ENCODE peak calls at places on chromosomes 1 and 21, in five cellular contexts. D is neural progenitor cell, R is colonic mucosa, F is OCI-LY7, M is upper lobe of right lung. H is an unnamed sample.

GRCh38 chr1:183915634-183916510 is 111.0 kb downstream of the RGL1 start:
- DNase-seq in M (no peak), F (peak; percentile 82), R (peak; percentile 72), D (peak; percentile 90), H (no peak)

GRCh38 chr1:8219530-8219929 is 98.4 kb upstream of the SLC45A1 start:
- DNase-seq in R (no peak), M (no peak), F (no peak), D (no peak), H (no peak)

GRCh38 chr1:65952692-65953091 is 160.0 kb downstream of the PDE4B start:
- DNase-seq in M (no peak), R (no peak), D (no peak), F (no peak), H (no peak)

GRCh38 chr21:45226540-45227326 is 61.0 kb downstream of the POFUT2 start:
- DNase-seq in F (no peak), M (no peak), D (no peak), R (no peak), H (no peak)

GRCh38 chr1:234737915-234738314 is 127.9 kb upstream of the IRF2BP2 start:
- DNase-seq in F (no peak), R (no peak), D (peak; percentile 76), M (peak; percentile 50), H (no peak)

GRCh38 chr1:244254467-244254866 is 197.2 kb downstream of the ADSS2 start:
- DNase-seq in F (no peak), D (no peak), R (peak; percentile 29), M (no peak), H (no peak)

GRCh38 chr21:44892536-44893277 is 19.2 kb upstream of the PTTG1IP start:
- DNase-seq in F (peak; percentile 72), M (peak; percentile 86), R (peak; percentile 69), D (peak; percentile 77), H (no peak)

GRCh38 chr1:32353886-32354570 is 8.3 kb downstream of the FAM229A start:
- DNase-seq in R (no peak), F (no peak), D (no peak), M (no peak), H (no peak)

GRCh38 chr21:45575304-45575992 is 33.2 kb upstream of the SLC19A1 start:
- DNase-seq in F (no peak), R (no peak), M (peak; percentile 53), D (no peak), H (no peak)

GRCh38 chr1:12448746-12449177 is 169.2 kb downstream of the DHRS3 start:
- DNase-seq in D (no peak), R (no peak), M (no peak), F (no peak), H (no peak)

GRCh38 chr21:33931799-33932390 is 16.3 kb upstream of the ATP5PO start:
- DNase-seq in R (no peak), M (no peak), D (no peak), F (no peak), H (no peak)

GRCh38 chr1:206557636-206558473 is 50.5 kb downstream of the RASSF5 start:
- DNase-seq in R (no peak), M (no peak), F (peak; percentile 63), D (no peak), H (no peak)

GRCh38 chr1:7629465-7630195 is 141.5 kb upstream of the VAMP3 start:
- DNase-seq in R (no peak), F (no peak), M (no peak), D (no peak), H (no peak)

GRCh38 chr1:29893036-29893723 is 656.9 kb downstream of the PTPRU start:
- DNase-seq in F (no peak), R (no peak), D (no peak), M (no peak), H (no peak)

GRCh38 chr1:210525759-210526158 is 197.1 kb downstream of the HHAT start:
- DNase-seq in F (no peak), R (no peak), D (no peak), M (no peak), H (no peak)

GRCh38 chr1:16984717-16985116 is 4.3 kb upstream of the MFAP2 start:
- DNase-seq in D (no peak), F (no peak), R (peak; percentile 40), M (no peak), H (peak; percentile 91)

GRCh38 chr1:219518168-219518905 is 94.6 kb downstream of the ZC3H11B start:
- DNase-seq in M (no peak), R (no peak), F (no peak), D (no peak), H (no peak)

GRCh38 chr1:224433671-224434446 is 738 bp downstream of the WDR26 start:
- DNase-seq in F (peak; percentile 58), M (peak; percentile 78), R (peak; percentile 47), D (peak; percentile 61), H (no peak)

GRCh38 chr1:153774036-153774435 is 1.2 kb upstream of the SLC27A3 start:
- DNase-seq in F (no peak), R (no peak), M (no peak), D (no peak), H (no peak)

GRCh38 chr21:42317341-42317741 is 2.1 kb upstream of the TFF3 start:
- DNase-seq in R (peak; percentile 77), M (no peak), D (no peak), F (no peak), H (no peak)

GRCh38 chr1:202130816-202131522 is 8.3 kb downstream of the GPR37L1 start:
- DNase-seq in R (no peak), F (no peak), D (no peak), M (no peak), H (no peak)

GRCh38 chr1:205915354-205915990 is 27.8 kb downstream of the SLC26A9 start:
- DNase-seq in F (no peak), D (no peak), M (no peak), R (no peak), H (no peak)

GRCh38 chr1:96688737-96689136 is 32.8 kb upstream of the PTBP2 start:
- DNase-seq in F (no peak), M (no peak), D (peak; percentile 41), R (no peak), H (no peak)

GRCh38 chr1:115465802-115466363 is 127.8 kb upstream of the NGF start:
- DNase-seq in D (no peak), R (no peak), M (no peak), F (no peak), H (no peak)

GRCh38 chr1:227942021-227942715 is 5.6 kb downstream of the WNT9A start:
- DNase-seq in F (no peak), D (peak; percentile 65), R (peak; percentile 12), M (peak; percentile 48), H (peak; percentile 10)

GRCh38 chr1:200041337-200042118 is 14.0 kb downstream of the NR5A2 start:
- DNase-seq in D (peak; percentile 45), R (peak; percentile 45), M (no peak), F (no peak), H (no peak)

GRCh38 chr21:10272216-10272615 is 249.2 kb upstream of the TPTE start:
- DNase-seq in F (no peak), M (no peak), R (no peak), D (no peak), H (no peak)

GRCh38 chr1:16231331-16232315 is 5.4 kb downstream of the CPLANE2 start:
- DNase-seq in F (no peak), D (no peak), M (peak; percentile 54), R (no peak), H (no peak)

GRCh38 chr1:200247513-200247912 is 162.3 kb downstream of the ZNF281 start:
- DNase-seq in R (no peak), M (no peak), D (no peak), F (no peak), H (no peak)

GRCh38 chr1:160954158-160955104 is at the start of gene ITLN2:
- DNase-seq in D (peak; percentile 78), M (no peak), R (peak; percentile 30), F (peak; percentile 77), H (no peak)

GRCh38 chr1:244049142-244049968 is 1.7 kb upstream of the ZBTB18 start:
- DNase-seq in D (peak; percentile 83), R (peak; percentile 45), F (peak; percentile 67), M (peak; percentile 77), H (no peak)

GRCh38 chr1:31576201-31576669 is at the start of gene TINAGL1:
- DNase-seq in D (peak; percentile 52), F (no peak), M (peak; percentile 85), R (peak; percentile 92), H (peak; percentile 94)

GRCh38 chr1:158019177-158019868 is 25.9 kb downstream of the KIRREL1 start:
- DNase-seq in F (no peak), R (no peak), D (peak; percentile 82), M (no peak), H (peak; percentile 74)

GRCh38 chr1:150267896-150268295 is 920 bp downstream of the APH1A start:
- DNase-seq in F (no peak), R (no peak), D (no peak), M (no peak), H (no peak)

GRCh38 chr1:150268342-150268705 is 492 bp downstream of the APH1A start:
- DNase-seq in R (peak; percentile 54), D (peak; percentile 40), F (peak; percentile 50), M (peak; percentile 74), H (no peak)

GRCh38 chr1:150268706-150269403 is at the start of gene APH1A:
- DNase-seq in D (peak; percentile 98), R (peak; percentile 99), M (peak; percentile 98), F (peak; percentile 96), H (peak; percentile 98)

GRCh38 chr1:150273310-150273709 is 720 bp downstream of the C1orf54 start:
- DNase-seq in R (no peak), D (no peak), M (no peak), F (no peak), H (no peak)

DNA sequence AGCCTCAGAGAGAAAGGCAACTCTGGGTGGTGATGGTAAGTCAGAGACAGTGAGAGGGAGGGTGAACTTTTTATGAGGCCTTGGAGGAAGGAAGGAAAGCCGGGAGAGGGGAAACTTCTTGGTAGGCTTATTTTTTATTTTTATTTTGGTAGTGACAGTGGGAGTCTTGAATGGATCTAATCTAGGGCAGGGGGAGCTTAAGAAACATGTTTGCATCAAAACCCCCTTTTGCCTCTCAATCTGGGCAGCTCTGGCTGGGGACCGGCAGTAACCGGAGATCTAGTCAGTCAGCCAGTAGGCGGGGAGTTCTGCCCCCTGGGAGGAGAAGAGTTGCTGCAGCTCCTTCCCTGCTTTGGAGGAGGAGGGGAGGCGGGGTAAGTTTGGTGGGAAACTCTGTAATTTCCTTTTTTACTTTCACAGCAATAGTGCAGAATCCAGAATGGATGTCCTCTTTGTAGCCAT is at the start of gene C1orf54:
- DNase-seq in F (no peak), M (no peak), D (peak; percentile 84), R (no peak), H (no peak)
- TF ChIP-seq CTCF in F (no peak), M (peak; percentile 19), D (peak; percentile 22), R (no peak), H (no peak)

DNA sequence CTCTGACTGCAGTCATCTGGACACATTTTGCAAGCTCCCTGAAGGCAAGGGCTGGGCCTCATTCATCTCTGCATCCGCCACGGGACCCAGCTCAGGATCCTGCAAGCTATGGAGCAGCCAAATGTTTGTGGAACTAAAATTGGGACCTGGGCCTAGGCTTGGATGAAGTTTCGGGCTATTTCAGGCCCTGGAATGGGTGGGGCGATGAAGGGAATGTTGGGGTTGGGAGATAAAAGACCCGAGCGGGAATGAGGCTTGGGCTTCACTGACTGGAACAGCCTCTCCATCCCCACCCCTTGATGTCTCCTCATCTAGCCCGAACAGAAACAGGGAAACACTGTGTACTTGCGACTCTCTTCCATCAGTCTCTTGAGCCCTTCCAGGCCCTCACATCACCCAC is 7.3 kb upstream of the AHCYL1 start:
- DNase-seq in D (no peak), M (no peak), R (no peak), F (no peak), H (no peak)
- H3K4me1 ChIP-seq in D (no peaks in the 10 kb centered on the region), M (peaks cover 29% of the 10 kb centered on the region), R (peaks cover 11% of the 10 kb centered on the region), F (no peaks in the 10 kb centered on the region), H (peaks cover 36% of the 10 kb centered on the region)

GRCh38 chr1:47333922-47334764 is 553 bp downstream of the CMPK1 start:
- DNase-seq in R (peak; percentile 89), M (peak; percentile 92), D (peak; percentile 96), F (peak; percentile 90), H (peak; percentile 72)
- TF ChIP-seq CTCF in R (no peak), M (no peak), D (peak; percentile 33), F (peak; percentile 68), H (peak; percentile 40)

GRCh38 chr1:110341872-110342331 is 2.7 kb downstream of the RBM15 start:
- DNase-seq in R (no peak), D (peak; percentile 29), M (no peak), F (no peak), H (no peak)
- H3K4me1 ChIP-seq in R (peaks cover 19% of the 10 kb centered on the region), D (peaks cover 73% of the 10 kb centered on the region), M (peaks cover 70% of the 10 kb centered on the region), F (peaks cover 46% of the 10 kb centered on the region), H (peaks cover 39% of the 10 kb centered on the region)